ENCODE peak calls at places on chromosomes 5 and 9, in eight cellular contexts. V is GM20000, U is heart right ventricle, J is prostate gland, A is brain microvascular endothelial cell, G is GM12878, E is mammary epithelial cell, K is astrocyte of the spinal cord. Y is an unnamed sample.

GRCh38 chr9:94057918-94058317 is 26.3 kb upstream of the PTPDC1 start:
- DNase-seq in J (no peak), G (no peak), U (no peak), A (no peak), V (no peak), E (no peak), K (no peak), Y (no peak)

GRCh38 chr5:116763987-116764866 is 189.6 kb upstream of the SEMA6A start:
- DNase-seq in J (no peak), U (no peak), A (peak; percentile 7), K (peak; percentile 62), E (peak; percentile 97), G (peak; percentile 98), V (peak; percentile 56), Y (peak; percentile 97)

GRCh38 chr5:142432961-142433360 is 108.1 kb upstream of the SPRY4 start:
- DNase-seq in K (no peak), E (peak; percentile 42), A (no peak), J (no peak), U (no peak), G (no peak), V (no peak), Y (no peak)

GRCh38 chr5:141657937-141658545 is 6.8 kb upstream of the FCHSD1 start:
- DNase-seq in E (peak; percentile 82), G (no peak), U (no peak), J (no peak), A (peak; percentile 95), V (peak; percentile 52), K (peak; percentile 88), Y (peak; percentile 79)

GRCh38 chr5:59685806-59686205 is 207.7 kb downstream of the PDE4D start:
- DNase-seq in A (no peak), K (peak; percentile 16), V (peak; percentile 19), J (no peak), E (no peak), G (no peak), U (no peak), Y (no peak)

GRCh38 chr5:78953092-78953800 is 31.9 kb downstream of the ARSB start:
- DNase-seq in U (no peak), G (no peak), K (peak; percentile 43), E (peak; percentile 75), V (peak; percentile 21), J (no peak), A (peak; percentile 23), Y (no peak)

GRCh38 chr5:104297076-104297475 is 734.5 kb upstream of the NUDT12 start:
- DNase-seq in A (peak; percentile 38), G (no peak), V (no peak), E (no peak), J (no peak), K (peak; percentile 27), U (no peak), Y (no peak)

GRCh38 chr9:77161966-77162365 is 15.4 kb upstream of the VPS13A start:
- DNase-seq in J (no peak), E (no peak), U (no peak), G (no peak), K (no peak), V (no peak), A (no peak), Y (peak; percentile 29)

GRCh38 chr9:97503862-97504210 is 2.4 kb downstream of the TMOD1 start:
- DNase-seq in A (no peak), G (no peak), V (no peak), E (no peak), K (no peak), J (no peak), U (no peak), Y (no peak)

GRCh38 chr5:114903767-114904166 is 265.9 kb downstream of the TRIM36 start:
- DNase-seq in G (no peak), U (no peak), J (no peak), A (no peak), E (no peak), V (no peak), K (no peak), Y (no peak)

DNA sequence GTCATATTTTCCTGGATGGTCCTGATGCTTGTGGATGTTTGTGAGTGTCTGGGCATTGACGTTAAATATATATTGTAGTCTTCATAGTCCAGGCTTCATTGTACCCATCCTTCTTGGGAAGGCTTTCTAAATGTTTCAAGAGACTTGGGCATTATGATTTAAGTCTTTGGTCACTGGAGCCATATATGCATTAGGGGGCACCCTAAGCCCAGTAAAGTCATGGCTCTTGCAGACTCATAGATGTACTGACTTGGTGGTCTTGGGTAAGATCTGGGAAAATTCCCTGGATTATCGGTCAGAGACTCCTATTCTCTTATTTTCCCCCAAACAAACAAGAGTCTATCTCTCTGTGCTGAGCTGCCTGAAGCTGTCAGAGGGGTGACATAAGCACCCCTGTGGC is 271.1 kb downstream of the TRIM36 start:
- DNase-seq in J (no peak), U (no peak), G (no peak), E (no peak), K (no peak), V (no peak), A (no peak), Y (no peak)
- TF ChIP-seq CTCF in J (no peak), U (no peak), G (peak; percentile 8), E (no peak), K (no peak), V (no peak), A (no peak), Y (no peak)

GRCh38 chr9:137582286-137582860 is 3.6 kb upstream of the DPH7 start:
- DNase-seq in K (no peak), V (no peak), U (no peak), G (no peak), J (no peak), E (no peak), A (no peak), Y (no peak)
- TF ChIP-seq CTCF in K (peak; percentile 16), V (no peak), U (peak; percentile 25), G (no peak), J (peak; percentile 24), E (peak; percentile 34), A (peak; percentile 43), Y (peak; percentile 21)

DNA sequence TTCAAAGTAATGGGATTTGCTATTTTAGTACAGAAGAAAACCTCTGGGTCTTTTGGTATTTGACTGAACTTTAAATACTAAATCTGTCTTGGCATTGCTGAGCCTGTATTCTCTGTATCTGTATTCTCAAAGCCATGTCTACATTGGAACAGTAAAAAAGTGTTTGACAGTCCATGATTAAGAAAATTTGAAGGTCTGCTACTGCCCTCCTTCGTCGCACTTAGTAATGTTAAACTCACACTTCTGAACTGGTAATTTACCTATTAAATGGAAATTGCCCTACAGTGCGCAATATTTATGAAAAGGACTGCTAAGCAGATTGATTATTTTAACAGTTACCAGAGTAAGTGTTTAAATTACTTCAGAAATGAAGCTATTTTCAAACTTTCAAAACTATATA is 165.7 kb upstream of the SMC2 start:
- DNase-seq in U (no peak), A (no peak), V (no peak), G (no peak), K (no peak), E (no peak), J (no peak), Y (no peak)
- TF ChIP-seq CTCF in U (no peak), A (no peak), V (no peak), G (no peak), K (no peak), E (no peak), J (no peak), Y (no peak)

GRCh38 chr9:133394687-133395271 is 18.6 kb downstream of the STKLD1 start:
- DNase-seq in E (no peak), V (no peak), J (no peak), U (no peak), A (no peak), G (no peak), K (no peak), Y (no peak)

GRCh38 chr9:133397895-133398294 is 19.9 kb downstream of the REXO4 start:
- DNase-seq in V (no peak), A (no peak), K (no peak), E (no peak), U (no peak), G (no peak), J (no peak), Y (no peak)

GRCh38 chr9:133400292-133400691 is 17.5 kb downstream of the REXO4 start:
- DNase-seq in E (no peak), V (no peak), U (no peak), G (no peak), J (no peak), A (no peak), K (no peak), Y (no peak)

GRCh38 chr9:133397370-133397769 is 20.4 kb downstream of the REXO4 start:
- DNase-seq in A (no peak), V (no peak), K (no peak), U (no peak), G (no peak), J (no peak), E (no peak), Y (no peak)

GRCh38 chr9:133396952-133397351 is 20.8 kb downstream of the STKLD1 start:
- DNase-seq in J (no peak), A (peak; percentile 6), V (no peak), U (no peak), E (no peak), K (peak; percentile 3), G (no peak), Y (no peak)
- TF ChIP-seq CTCF in J (no peak), A (peak; percentile 65), V (no peak), U (no peak), E (peak; percentile 17), K (peak; percentile 46), G (peak; percentile 4), Y (peak; percentile 12)

GRCh38 chr5:16160706-16161105 is 18.9 kb downstream of the MARCHF11 start:
- DNase-seq in A (peak; percentile 37), K (peak; percentile 50), V (peak; percentile 51), U (no peak), E (peak; percentile 41), G (peak; percentile 2), J (no peak), Y (peak; percentile 68)
- TF ChIP-seq CTCF in A (peak; percentile 78), K (peak; percentile 75), V (peak; percentile 55), U (peak; percentile 75), E (peak; percentile 71), G (peak; percentile 68), J (peak; percentile 42), Y (peak; percentile 62)

DNA sequence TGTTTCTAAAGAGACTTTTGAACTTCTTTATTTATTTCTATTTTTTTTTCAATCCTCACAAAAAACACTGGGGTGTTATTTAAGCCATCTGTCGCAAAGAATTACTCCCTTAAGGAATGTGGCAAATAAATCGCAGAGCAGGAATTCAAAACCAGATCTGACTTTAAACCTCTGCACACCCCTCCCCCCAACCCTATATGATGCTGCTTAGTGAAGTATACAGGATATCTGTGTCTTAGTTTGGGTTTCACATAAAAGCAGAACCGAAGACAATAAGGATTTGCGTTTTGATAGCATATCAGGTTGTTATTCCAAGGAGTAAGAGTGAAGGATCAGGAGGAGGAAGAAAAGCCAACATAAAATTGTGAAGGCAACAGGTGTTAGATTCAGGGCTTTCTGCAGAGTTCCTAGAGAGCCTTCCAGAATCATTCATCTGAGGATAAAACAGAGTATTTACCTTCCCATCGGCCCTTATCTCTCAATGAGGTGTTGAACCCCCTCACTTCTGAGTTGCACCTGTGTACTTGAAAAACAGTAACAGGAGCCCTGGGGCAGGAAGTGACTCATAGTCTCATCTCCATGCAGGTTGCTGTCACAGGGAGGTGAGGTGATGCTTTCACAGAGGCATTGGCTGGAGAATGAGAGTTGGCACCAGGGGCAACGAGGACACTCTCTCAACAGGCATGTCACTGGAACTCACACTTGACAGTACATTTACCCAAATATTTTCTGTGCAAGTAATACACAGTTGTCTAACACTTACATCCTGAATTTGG is 33.5 kb upstream of the DMRT3 start:
- DNase-seq in G (no peak), V (no peak), J (no peak), U (no peak), A (no peak), K (no peak), E (no peak), Y (peak; percentile 28)
- TF ChIP-seq CTCF in G (no peak), V (no peak), J (no peak), U (no peak), A (no peak), K (no peak), E (no peak), Y (no peak)